ENCODE peak calls at places on chromosomes 7 and 10, in five cellular contexts. V is naive thymus-derived CD8-positive, alpha-beta T cell; Y is NCI-H460; U is C1 segment of cervical spinal cord; B is AG09319. T is an unnamed sample.
A peak's percentile ranks its signal among the peaks of the same experiment; 100 is the strongest.

GRCh38 chr10:29532256-29532878 is 102.4 kb downstream of the SVIL start:
- DNase-seq in U (no peak), V (no peak), B (no peak), Y (no peak), T (no peak)

GRCh38 chr10:20221353-20221752 is 405.1 kb downstream of the PLXDC2 start:
- DNase-seq in B (no peak), V (no peak), Y (no peak), U (no peak), T (no peak)

GRCh38 chr7:140304071-140304799 is 94.1 kb downstream of the SLC37A3 start:
- DNase-seq in V (peak; percentile 37), U (no peak), Y (no peak), B (no peak), T (peak; percentile 13)

GRCh38 chr10:59830601-59831259 is 75.6 kb downstream of the CCDC6 start:
- DNase-seq in U (peak; percentile 13), V (no peak), B (no peak), Y (peak; percentile 41), T (peak; percentile 57)

GRCh38 chr10:98067165-98067564 is 36.7 kb upstream of the CRTAC1 start:
- DNase-seq in U (no peak), Y (no peak), B (no peak), V (no peak), T (no peak)

GRCh38 chr7:103795112-103795511 is 194.3 kb downstream of the RELN start:
- DNase-seq in U (no peak), Y (no peak), B (no peak), V (no peak), T (no peak)

GRCh38 chr10:60604356-60604755 is 173.9 kb upstream of the CDK1 start:
- DNase-seq in B (no peak), U (no peak), Y (no peak), V (no peak), T (no peak)

GRCh38 chr7:75727881-75728592 is 10.7 kb downstream of the HIP1 start:
- DNase-seq in B (no peak), Y (no peak), U (no peak), V (no peak), T (no peak)

GRCh38 chr7:131745645-131746248 is 189.3 kb upstream of the PODXL start:
- DNase-seq in B (no peak), U (no peak), Y (peak; percentile 29), V (no peak), T (no peak)

GRCh38 chr7:47477191-47478016 is 104.5 kb downstream of the TNS3 start:
- DNase-seq in Y (no peak), V (no peak), U (no peak), B (no peak), T (no peak)

T was measured in substantia nigra.